ENCODE peak calls at places on chromosome 22, in ten cellular contexts. One of them, this sample, is unnamed.
A peak's percentile ranks its signal among the peaks of the same experiment; 100 is the strongest.

GRCh38 chr22:48559647-48560388 is 1267.9 kb downstream of the BRD1 start:
- DNase-seq in CD8-positive, alpha-beta memory T cell: no peak
- DNase-seq in suprapubic skin: no peak
- DNase-seq in SJSA1: no peak
- DNase-seq in stomach: no peak
- DNase-seq in prostate gland: no peak
- DNase-seq in AG04450: no peak
- DNase-seq in endothelial cell of umbilical vein: no peak
- DNase-seq in thoracic aorta: no peak
- DNase-seq in OCI-LY7: no peak
- DNase-seq in this sample: no peak

GRCh38 chr22:49373801-49374226 is 453.9 kb downstream of the BRD1 start:
- DNase-seq in CD8-positive, alpha-beta memory T cell: no peak
- DNase-seq in suprapubic skin: peak; percentile 56
- DNase-seq in SJSA1: no peak
- DNase-seq in stomach: peak; percentile 20
- DNase-seq in prostate gland: peak; percentile 2
- DNase-seq in AG04450: no peak
- DNase-seq in endothelial cell of umbilical vein: no peak
- DNase-seq in thoracic aorta: no peak
- DNase-seq in OCI-LY7: no peak
- DNase-seq in this sample: peak; percentile 21

GRCh38 chr22:19612866-19613572 is 88.8 kb upstream of the CLDN5 start:
- DNase-seq in CD8-positive, alpha-beta memory T cell: no peak
- DNase-seq in suprapubic skin: no peak
- DNase-seq in SJSA1: no peak
- DNase-seq in stomach: no peak
- DNase-seq in prostate gland: no peak
- DNase-seq in AG04450: no peak
- DNase-seq in endothelial cell of umbilical vein: no peak
- DNase-seq in thoracic aorta: no peak
- DNase-seq in OCI-LY7: no peak
- DNase-seq in this sample: no peak

GRCh38 chr22:39134366-39135091 is 18.0 kb downstream of the CBX7 start:
- DNase-seq in CD8-positive, alpha-beta memory T cell: no peak
- DNase-seq in suprapubic skin: no peak
- DNase-seq in SJSA1: no peak
- DNase-seq in stomach: no peak
- DNase-seq in prostate gland: no peak
- DNase-seq in AG04450: no peak
- DNase-seq in endothelial cell of umbilical vein: no peak
- DNase-seq in thoracic aorta: no peak
- DNase-seq in OCI-LY7: no peak
- DNase-seq in this sample: no peak

GRCh38 chr22:29070490-29070889 is 2.3 kb upstream of the KREMEN1 start:
- DNase-seq in CD8-positive, alpha-beta memory T cell: no peak
- DNase-seq in suprapubic skin: no peak
- DNase-seq in SJSA1: no peak
- DNase-seq in stomach: no peak
- DNase-seq in prostate gland: no peak
- DNase-seq in AG04450: no peak
- DNase-seq in endothelial cell of umbilical vein: no peak
- DNase-seq in thoracic aorta: no peak
- DNase-seq in OCI-LY7: no peak
- DNase-seq in this sample: no peak

GRCh38 chr22:48368975-48369525 is 1458.6 kb downstream of the BRD1 start:
- DNase-seq in CD8-positive, alpha-beta memory T cell: no peak
- DNase-seq in suprapubic skin: no peak
- DNase-seq in SJSA1: no peak
- DNase-seq in stomach: no peak
- DNase-seq in prostate gland: no peak
- DNase-seq in AG04450: no peak
- DNase-seq in endothelial cell of umbilical vein: no peak
- DNase-seq in thoracic aorta: no peak
- DNase-seq in OCI-LY7: no peak
- DNase-seq in this sample: no peak

GRCh38 chr22:38401336-38402084 is 53.5 kb downstream of the KCNJ4 start:
- DNase-seq in CD8-positive, alpha-beta memory T cell: no peak
- DNase-seq in suprapubic skin: no peak
- DNase-seq in SJSA1: no peak
- DNase-seq in stomach: no peak
- DNase-seq in prostate gland: no peak
- DNase-seq in AG04450: no peak
- DNase-seq in endothelial cell of umbilical vein: no peak
- DNase-seq in thoracic aorta: no peak
- DNase-seq in OCI-LY7: no peak
- DNase-seq in this sample: no peak

GRCh38 chr22:44357296-44357961 is 44.7 kb upstream of the SHISAL1 start:
- DNase-seq in CD8-positive, alpha-beta memory T cell: no peak
- DNase-seq in suprapubic skin: peak; percentile 72
- DNase-seq in SJSA1: no peak
- DNase-seq in stomach: no peak
- DNase-seq in prostate gland: no peak
- DNase-seq in AG04450: no peak
- DNase-seq in endothelial cell of umbilical vein: no peak
- DNase-seq in thoracic aorta: no peak
- DNase-seq in OCI-LY7: no peak
- DNase-seq in this sample: no peak

GRCh38 chr22:20154602-20155183 is 3.8 kb upstream of the CCDC188 start:
- DNase-seq in CD8-positive, alpha-beta memory T cell: no peak
- DNase-seq in suprapubic skin: no peak
- DNase-seq in SJSA1: no peak
- DNase-seq in stomach: no peak
- DNase-seq in prostate gland: no peak
- DNase-seq in AG04450: no peak
- DNase-seq in endothelial cell of umbilical vein: no peak
- DNase-seq in thoracic aorta: no peak
- DNase-seq in OCI-LY7: no peak
- DNase-seq in this sample: no peak

GRCh38 chr22:36968249-36968964 is 50.8 kb downstream of the TST start:
- DNase-seq in CD8-positive, alpha-beta memory T cell: no peak
- DNase-seq in suprapubic skin: no peak
- DNase-seq in SJSA1: no peak
- DNase-seq in stomach: no peak
- DNase-seq in prostate gland: no peak
- DNase-seq in AG04450: no peak
- DNase-seq in endothelial cell of umbilical vein: no peak
- DNase-seq in thoracic aorta: no peak
- DNase-seq in OCI-LY7: no peak
- DNase-seq in this sample: no peak

GRCh38 chr22:36971726-36972125 is 47.5 kb downstream of the TST start:
- DNase-seq in CD8-positive, alpha-beta memory T cell: no peak
- DNase-seq in suprapubic skin: no peak
- DNase-seq in SJSA1: no peak
- DNase-seq in stomach: no peak
- DNase-seq in prostate gland: no peak
- DNase-seq in AG04450: no peak
- DNase-seq in endothelial cell of umbilical vein: no peak
- DNase-seq in thoracic aorta: no peak
- DNase-seq in OCI-LY7: no peak
- DNase-seq in this sample: no peak

GRCh38 chr22:36966851-36967535 is 52.3 kb downstream of the TST start:
- DNase-seq in CD8-positive, alpha-beta memory T cell: no peak
- DNase-seq in suprapubic skin: no peak
- DNase-seq in SJSA1: no peak
- DNase-seq in stomach: no peak
- DNase-seq in prostate gland: no peak
- DNase-seq in AG04450: no peak
- DNase-seq in endothelial cell of umbilical vein: no peak
- DNase-seq in thoracic aorta: no peak
- DNase-seq in OCI-LY7: no peak
- DNase-seq in this sample: no peak

GRCh38 chr22:36965716-36966115 is 52.3 kb downstream of the CSF2RB start:
- DNase-seq in CD8-positive, alpha-beta memory T cell: no peak
- DNase-seq in suprapubic skin: no peak
- DNase-seq in SJSA1: no peak
- DNase-seq in stomach: no peak
- DNase-seq in prostate gland: no peak
- DNase-seq in AG04450: no peak
- DNase-seq in endothelial cell of umbilical vein: no peak
- DNase-seq in thoracic aorta: no peak
- DNase-seq in OCI-LY7: no peak
- DNase-seq in this sample: no peak

GRCh38 chr22:36971305-36971704 is 47.9 kb downstream of the TST start:
- DNase-seq in CD8-positive, alpha-beta memory T cell: no peak
- DNase-seq in suprapubic skin: no peak
- DNase-seq in SJSA1: no peak
- DNase-seq in stomach: no peak
- DNase-seq in prostate gland: peak; percentile 74
- DNase-seq in AG04450: no peak
- DNase-seq in endothelial cell of umbilical vein: no peak
- DNase-seq in thoracic aorta: no peak
- DNase-seq in OCI-LY7: no peak
- DNase-seq in this sample: no peak
- H3K27ac ChIP-seq in CD8-positive, alpha-beta memory T cell: no peak overlapping the region
- H3K27ac ChIP-seq in suprapubic skin: no peak overlapping the region
- H3K27ac ChIP-seq in SJSA1: no peak overlapping the region
- H3K27ac ChIP-seq in stomach: no peak overlapping the region
- H3K27ac ChIP-seq in prostate gland: peak overlapping the region; percentile 56
- H3K27ac ChIP-seq in AG04450: no peak overlapping the region
- H3K27ac ChIP-seq in endothelial cell of umbilical vein: no peak overlapping the region
- H3K27ac ChIP-seq in thoracic aorta: no peak overlapping the region
- H3K27ac ChIP-seq in OCI-LY7: no peak overlapping the region
- H3K27ac ChIP-seq in this sample: no peak overlapping the region

GRCh38 chr22:24805790-24806662 is at the start of gene SGSM1:
- DNase-seq in CD8-positive, alpha-beta memory T cell: peak; percentile 77
- DNase-seq in suprapubic skin: no peak
- DNase-seq in SJSA1: peak; percentile 60
- DNase-seq in stomach: peak; percentile 89
- DNase-seq in prostate gland: peak; percentile 75
- DNase-seq in AG04450: no peak
- DNase-seq in endothelial cell of umbilical vein: peak; percentile 54
- DNase-seq in thoracic aorta: peak; percentile 25
- DNase-seq in OCI-LY7: no peak
- DNase-seq in this sample: peak; percentile 68

GRCh38 chr22:24803064-24803542 is 2.9 kb upstream of the SGSM1 start:
- DNase-seq in CD8-positive, alpha-beta memory T cell: peak; percentile 60
- DNase-seq in suprapubic skin: no peak
- DNase-seq in SJSA1: peak; percentile 28
- DNase-seq in stomach: peak; percentile 65
- DNase-seq in prostate gland: no peak
- DNase-seq in AG04450: no peak
- DNase-seq in endothelial cell of umbilical vein: peak; percentile 38
- DNase-seq in thoracic aorta: no peak
- DNase-seq in OCI-LY7: peak; percentile 36
- DNase-seq in this sample: peak; percentile 60

GRCh38 chr22:24809331-24809730 is 3.3 kb downstream of the SGSM1 start:
- DNase-seq in CD8-positive, alpha-beta memory T cell: no peak
- DNase-seq in suprapubic skin: no peak
- DNase-seq in SJSA1: no peak
- DNase-seq in stomach: peak; percentile 61
- DNase-seq in prostate gland: no peak
- DNase-seq in AG04450: no peak
- DNase-seq in endothelial cell of umbilical vein: no peak
- DNase-seq in thoracic aorta: no peak
- DNase-seq in OCI-LY7: no peak
- DNase-seq in this sample: no peak

GRCh38 chr22:24807284-24807950 is 1.4 kb downstream of the SGSM1 start:
- DNase-seq in CD8-positive, alpha-beta memory T cell: no peak
- DNase-seq in suprapubic skin: no peak
- DNase-seq in SJSA1: no peak
- DNase-seq in stomach: no peak
- DNase-seq in prostate gland: peak; percentile 45
- DNase-seq in AG04450: no peak
- DNase-seq in endothelial cell of umbilical vein: no peak
- DNase-seq in thoracic aorta: peak; percentile 57
- DNase-seq in OCI-LY7: no peak
- DNase-seq in this sample: no peak

DNA sequence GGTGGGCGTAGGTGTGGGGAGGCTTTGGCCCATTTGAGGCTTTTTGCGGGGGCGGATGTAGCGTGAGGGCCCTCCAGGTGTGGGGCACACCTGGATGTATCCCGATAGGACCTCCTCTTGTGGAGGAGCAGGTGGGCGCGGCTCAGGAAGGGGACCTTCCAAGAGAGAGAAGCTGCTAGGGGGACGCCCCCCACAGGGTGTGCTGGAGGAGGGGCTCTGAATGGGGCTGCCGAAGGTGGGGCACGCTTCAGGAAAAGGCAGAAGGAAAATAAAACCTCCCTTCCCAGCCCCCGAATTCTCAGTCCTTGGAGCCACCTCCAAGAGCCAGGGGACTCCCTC is 621 bp downstream of the SGSM1 start:
- DNase-seq in CD8-positive, alpha-beta memory T cell: no peak
- DNase-seq in suprapubic skin: no peak
- DNase-seq in SJSA1: no peak
- DNase-seq in stomach: no peak
- DNase-seq in prostate gland: no peak
- DNase-seq in AG04450: no peak
- DNase-seq in endothelial cell of umbilical vein: no peak
- DNase-seq in thoracic aorta: no peak
- DNase-seq in OCI-LY7: no peak
- DNase-seq in this sample: no peak
- H3K27ac ChIP-seq in CD8-positive, alpha-beta memory T cell: no peak overlapping the region
- H3K27ac ChIP-seq in suprapubic skin: no peak overlapping the region
- H3K27ac ChIP-seq in SJSA1: no peak overlapping the region
- H3K27ac ChIP-seq in stomach: peak overlapping the region; percentile 91
- H3K27ac ChIP-seq in prostate gland: peak overlapping the region; percentile 77
- H3K27ac ChIP-seq in AG04450: no peak overlapping the region
- H3K27ac ChIP-seq in endothelial cell of umbilical vein: no peak overlapping the region
- H3K27ac ChIP-seq in thoracic aorta: peak overlapping the region; percentile 94
- H3K27ac ChIP-seq in OCI-LY7: no peak overlapping the region
- H3K27ac ChIP-seq in this sample: peak overlapping the region; percentile 77

GRCh38 chr22:17920145-17920605 is 104.2 kb downstream of the MICAL3 start:
- DNase-seq in CD8-positive, alpha-beta memory T cell: no peak
- DNase-seq in suprapubic skin: no peak
- DNase-seq in SJSA1: no peak
- DNase-seq in stomach: peak; percentile 57
- DNase-seq in prostate gland: peak; percentile 87
- DNase-seq in AG04450: no peak
- DNase-seq in endothelial cell of umbilical vein: peak; percentile 44
- DNase-seq in thoracic aorta: no peak
- DNase-seq in OCI-LY7: no peak
- DNase-seq in this sample: no peak
- H3K27ac ChIP-seq in CD8-positive, alpha-beta memory T cell: peak overlapping the region; percentile 20
- H3K27ac ChIP-seq in suprapubic skin: peak overlapping the region; percentile 59
- H3K27ac ChIP-seq in SJSA1: no peak overlapping the region
- H3K27ac ChIP-seq in stomach: peak overlapping the region; percentile 52
- H3K27ac ChIP-seq in prostate gland: peak overlapping the region; percentile 82
- H3K27ac ChIP-seq in AG04450: no peak overlapping the region
- H3K27ac ChIP-seq in endothelial cell of umbilical vein: no peak overlapping the region
- H3K27ac ChIP-seq in thoracic aorta: peak overlapping the region; percentile 2
- H3K27ac ChIP-seq in OCI-LY7: no peak overlapping the region
- H3K27ac ChIP-seq in this sample: peak overlapping the region; percentile 91

GRCh38 chr22:26404851-26405357 is 24.2 kb upstream of the ASPHD2 start:
- DNase-seq in CD8-positive, alpha-beta memory T cell: no peak
- DNase-seq in suprapubic skin: no peak
- DNase-seq in SJSA1: no peak
- DNase-seq in stomach: no peak
- DNase-seq in prostate gland: no peak
- DNase-seq in AG04450: no peak
- DNase-seq in endothelial cell of umbilical vein: no peak
- DNase-seq in thoracic aorta: no peak
- DNase-seq in OCI-LY7: peak; percentile 25
- DNase-seq in this sample: no peak
- H3K27ac ChIP-seq in CD8-positive, alpha-beta memory T cell: peak overlapping the region; percentile 9
- H3K27ac ChIP-seq in suprapubic skin: no peak overlapping the region
- H3K27ac ChIP-seq in SJSA1: no peak overlapping the region
- H3K27ac ChIP-seq in stomach: no peak overlapping the region
- H3K27ac ChIP-seq in prostate gland: no peak overlapping the region
- H3K27ac ChIP-seq in AG04450: no peak overlapping the region
- H3K27ac ChIP-seq in endothelial cell of umbilical vein: no peak overlapping the region
- H3K27ac ChIP-seq in thoracic aorta: no peak overlapping the region
- H3K27ac ChIP-seq in OCI-LY7: no peak overlapping the region
- H3K27ac ChIP-seq in this sample: no peak overlapping the region

This sample was measured in lung.